ENCODE peak calls at places on chromosome 15, in four cellular contexts. M, C, F and S are unnamed samples.

GRCh38 chr15:85642693-85643058 is 152.0 kb downstream of the KLHL25 start:
- DNase-seq in M (no peak), C (no peak), F (peak; percentile 85), S (no peak)

GRCh38 chr15:59140422-59141226 is 35.7 kb downstream of the CCNB2 start:
- DNase-seq in M (no peak), C (no peak), F (no peak), S (no peak)

GRCh38 chr15:95470997-95471692 is 859.4 kb upstream of the NR2F2 start:
- DNase-seq in M (peak; percentile 39), C (no peak), F (no peak), S (no peak)

GRCh38 chr15:72174551-72175165 is 22.9 kb downstream of the GRAMD2A start:
- DNase-seq in M (no peak), C (no peak), F (no peak), S (no peak)

GRCh38 chr15:51536965-51537574 is 85.5 kb downstream of the DMXL2 start:
- DNase-seq in M (no peak), C (no peak), F (no peak), S (no peak)

GRCh38 chr15:55742498-55742926 is 440 bp downstream of the PRTG start:
- DNase-seq in M (no peak), C (peak; percentile 66), F (no peak), S (peak; percentile 26)

GRCh38 chr15:60507596-60508424 is 28.9 kb upstream of the ICE2 start:
- DNase-seq in M (no peak), C (no peak), F (no peak), S (no peak)

GRCh38 chr15:44710236-44711088 is 661 bp downstream of the PATL2 start:
- DNase-seq in M (no peak), C (no peak), F (peak; percentile 68), S (peak; percentile 80)

GRCh38 chr15:50685976-50686467 is 575 bp downstream of the TRPM7 start:
- DNase-seq in M (peak; percentile 21), C (peak; percentile 86), F (peak; percentile 84), S (peak; percentile 60)

GRCh38 chr15:78796510-78796909 is 14.8 kb downstream of the ADAMTS7 start:
- DNase-seq in M (no peak), C (peak; percentile 39), F (no peak), S (no peak)
- H3K27ac ChIP-seq in M (no peak overlapping the region), C (no peak overlapping the region), F (no peak overlapping the region), S (no peak overlapping the region)

DNA sequence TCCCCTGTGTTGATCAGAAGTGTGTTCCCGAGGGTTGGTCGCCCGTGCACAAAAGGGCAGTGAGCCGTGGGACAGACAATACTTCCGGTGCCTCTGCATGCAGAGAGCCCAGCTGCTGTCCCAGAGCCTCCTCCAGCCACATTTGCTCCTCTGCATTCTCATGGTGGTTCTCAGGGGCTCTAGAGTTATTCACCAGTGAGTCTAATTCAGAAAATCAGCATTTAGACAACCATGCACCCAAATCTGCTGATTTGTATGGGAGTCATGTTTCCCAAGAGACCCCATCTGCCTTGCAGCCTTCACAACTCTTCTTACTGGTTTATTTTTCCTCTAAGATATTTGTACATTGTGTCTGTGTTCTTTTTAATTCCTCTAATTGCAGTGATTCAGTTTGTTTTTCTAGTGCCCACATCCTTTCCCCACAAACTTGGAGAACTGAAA is 106.9 kb upstream of the SPRED1 start:
- DNase-seq in M (no peak), C (no peak), F (no peak), S (no peak)
- H3K27ac ChIP-seq in M (no peak overlapping the region), C (no peak overlapping the region), F (no peak overlapping the region), S (no peak overlapping the region)

DNA sequence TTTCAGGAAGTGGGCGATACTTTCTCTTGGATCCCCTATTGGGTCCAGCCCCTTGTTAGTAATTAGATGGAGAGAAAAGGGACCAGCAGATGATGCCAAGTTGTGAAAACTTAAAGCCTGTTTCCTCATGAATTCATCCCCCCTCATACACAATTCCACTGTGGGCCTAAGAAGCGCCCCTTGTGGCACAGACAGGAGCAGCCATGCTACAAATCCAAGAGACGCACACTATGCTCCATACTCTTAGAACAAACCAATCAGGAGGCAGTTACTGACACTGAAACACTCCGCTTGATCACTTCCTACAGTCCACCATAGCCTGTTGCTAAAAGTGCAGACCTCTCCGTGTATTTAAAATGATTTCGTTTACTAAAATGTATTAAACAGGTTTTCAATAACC is 111.3 kb upstream of the ARRDC4 start:
- DNase-seq in M (no peak), C (no peak), F (no peak), S (no peak)
- H3K27ac ChIP-seq in M (no peak overlapping the region), C (no peak overlapping the region), F (no peak overlapping the region), S (no peak overlapping the region)

DNA sequence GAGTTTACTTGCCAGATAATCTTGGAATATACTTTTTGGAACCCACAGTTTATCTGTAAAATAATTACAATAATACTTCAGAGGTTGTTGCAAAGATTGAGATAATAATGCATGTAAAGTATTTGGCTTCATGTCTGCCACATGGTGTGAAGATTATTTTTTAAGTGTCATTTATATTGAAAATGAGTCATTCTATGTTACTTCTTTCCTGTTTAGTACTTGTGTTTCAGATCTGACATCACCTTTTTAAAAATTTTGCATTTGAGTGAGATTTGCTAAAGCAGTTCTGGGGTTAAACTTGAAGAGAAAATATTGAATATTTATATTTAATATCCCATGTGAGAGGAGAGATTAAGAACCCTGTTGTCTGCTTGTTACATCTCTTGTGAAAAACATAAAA is 31.2 kb downstream of the IQGAP1 start:
- DNase-seq in M (no peak), C (no peak), F (no peak), S (no peak)
- H3K27ac ChIP-seq in M (peak overlapping the region; percentile 57), C (no peak overlapping the region), F (peak overlapping the region; percentile 69), S (no peak overlapping the region)

DNA sequence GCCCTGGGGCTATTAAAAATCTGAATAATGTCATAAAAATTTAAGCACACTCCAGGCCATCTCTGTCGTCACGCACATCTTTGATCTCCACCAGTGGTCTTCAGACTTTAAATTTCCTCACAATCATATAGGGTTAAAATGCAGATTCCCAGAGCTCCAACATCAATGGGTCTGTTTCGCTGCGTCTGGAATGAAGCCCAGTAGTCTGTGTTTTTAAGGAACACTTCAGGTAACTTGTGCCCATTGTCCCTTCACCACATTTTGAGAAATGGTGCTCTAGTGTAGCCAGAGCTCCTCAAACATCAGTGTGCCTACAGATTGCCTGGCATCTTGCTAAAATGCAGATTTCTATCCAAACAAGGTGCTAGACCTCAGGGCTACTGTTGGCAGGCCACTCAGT is 9.8 kb downstream of the SEMA6D start:
- DNase-seq in M (no peak), C (no peak), F (no peak), S (no peak)
- H3K27ac ChIP-seq in M (peak overlapping the region; percentile 17), C (no peak overlapping the region), F (no peak overlapping the region), S (no peak overlapping the region)